ENCODE peak calls at places on chromosomes 1 and 21, in five cellular contexts. R is WTC11; A is stimulated activated CD4-positive, alpha-beta T cell treated with anti-CD3 and anti-CD28 coated beads, Interleukin-12 subunit alpha, Interleukin-12 subunit beta, amount 100 ng/mL, for 48 hours; U is occipital lobe; T is RWPE1. O is an unnamed sample.

GRCh38 chr1:101520302-101520701 is 283.5 kb downstream of the S1PR1 start:
- DNase-seq in R (peak; percentile 39), A (peak; percentile 12), U (no peak), T (peak; percentile 28), O (peak; percentile 80)

GRCh38 chr21:41302976-41303375 is 13.6 kb upstream of the FAM3B start:
- DNase-seq in R (no peak), A (no peak), U (no peak), T (no peak), O (no peak)

GRCh38 chr1:204976666-204977065 is 66.3 kb upstream of the CNTN2 start:
- DNase-seq in R (no peak), A (no peak), U (no peak), T (no peak), O (no peak)

GRCh38 chr1:168441745-168442144 is 102.1 kb downstream of the XCL2 start:
- DNase-seq in R (no peak), A (no peak), U (no peak), T (no peak), O (no peak)

GRCh38 chr21:20701235-20701634 is 297.0 kb upstream of the NCAM2 start:
- DNase-seq in R (no peak), A (no peak), U (no peak), T (no peak), O (no peak)

GRCh38 chr1:169060010-169060722 is 46.3 kb upstream of the ATP1B1 start:
- DNase-seq in R (no peak), A (no peak), U (no peak), T (peak; percentile 81), O (no peak)

GRCh38 chr1:92877792-92878191 is 46.0 kb downstream of the RPL5 start:
- DNase-seq in R (no peak), A (no peak), U (no peak), T (no peak), O (no peak)

GRCh38 chr1:220818421-220819173 is 31.9 kb downstream of the MTARC1 start:
- DNase-seq in R (no peak), A (no peak), U (no peak), T (no peak), O (peak; percentile 83)

GRCh38 chr1:16162163-16162822 is 6.4 kb upstream of the EPHA2 start:
- DNase-seq in R (peak; percentile 83), A (no peak), U (no peak), T (no peak), O (peak; percentile 93)

GRCh38 chr1:152951711-152952110 is 4.7 kb downstream of the SPRR5 start:
- DNase-seq in R (no peak), A (no peak), U (no peak), T (no peak), O (no peak)

GRCh38 chr1:53725238-53725689 is 13.7 kb downstream of the GLIS1 start:
- DNase-seq in R (peak; percentile 80), A (no peak), U (no peak), T (no peak), O (peak; percentile 86)

GRCh38 chr1:6517435-6517851 is 26.0 kb upstream of the PLEKHG5 start:
- DNase-seq in R (no peak), A (no peak), U (no peak), T (no peak), O (no peak)

GRCh38 chr1:22105611-22106207 is 37.2 kb downstream of the WNT4 start:
- DNase-seq in R (no peak), A (no peak), U (no peak), T (peak; percentile 38), O (peak; percentile 85)

GRCh38 chr1:89791064-89791721 is 29.6 kb upstream of the LRRC8D start:
- DNase-seq in R (no peak), A (no peak), U (no peak), T (no peak), O (no peak)

GRCh38 chr1:200366577-200367253 is 43.1 kb downstream of the ZNF281 start:
- DNase-seq in R (no peak), A (no peak), U (no peak), T (no peak), O (no peak)

GRCh38 chr1:162982364-162982763 is 86.8 kb upstream of the RGS4 start:
- DNase-seq in R (no peak), A (no peak), U (no peak), T (no peak), O (no peak)

GRCh38 chr1:98342556-98342955 is 319.0 kb upstream of the SNX7 start:
- DNase-seq in R (no peak), A (no peak), U (no peak), T (no peak), O (no peak)

GRCh38 chr1:248807067-248807737 is 18.5 kb downstream of the SH3BP5L start:
- DNase-seq in R (peak; percentile 66), A (peak; percentile 52), U (no peak), T (no peak), O (peak; percentile 83)

GRCh38 chr1:67211589-67212563 is 45.6 kb downstream of the IL23R start:
- DNase-seq in R (peak; percentile 28), A (peak; percentile 53), U (no peak), T (peak; percentile 5), O (peak; percentile 74)

GRCh38 chr1:8176279-8176678 is 141.6 kb upstream of the SLC45A1 start:
- DNase-seq in R (no peak), A (no peak), U (no peak), T (no peak), O (no peak)

GRCh38 chr1:89802036-89802435 is 18.8 kb upstream of the LRRC8D start:
- DNase-seq in R (no peak), A (no peak), U (no peak), T (no peak), O (no peak)

GRCh38 chr21:31318971-31319370 is 25.1 kb downstream of the TIAM1 start:
- DNase-seq in R (no peak), A (no peak), U (no peak), T (no peak), O (no peak)

GRCh38 chr1:93670141-93670540 is 11.5 kb downstream of the BCAR3 start:
- DNase-seq in R (no peak), A (no peak), U (no peak), T (no peak), O (no peak)

GRCh38 chr1:47554082-47554481 is 116.2 kb downstream of the FOXD2 start:
- DNase-seq in R (no peak), A (no peak), U (no peak), T (no peak), O (no peak)

GRCh38 chr1:115320368-115320767 is 17.7 kb downstream of the NGF start:
- DNase-seq in R (no peak), A (no peak), U (no peak), T (peak; percentile 76), O (no peak)

GRCh38 chr1:1230656-1231399 is 973 bp downstream of the SDF4 start:
- DNase-seq in R (no peak), A (no peak), U (no peak), T (no peak), O (no peak)

GRCh38 chr1:9234223-9235122 is at the start of gene H6PD:
- DNase-seq in R (peak; percentile 76), A (peak; percentile 44), U (peak; percentile 70), T (peak; percentile 96), O (peak; percentile 88)

GRCh38 chr1:215056584-215056983 is 26.0 kb upstream of the KCNK2 start:
- DNase-seq in R (no peak), A (no peak), U (no peak), T (no peak), O (no peak)

GRCh38 chr1:89151021-89151420 is 24.8 kb downstream of the GBP7 start:
- DNase-seq in R (no peak), A (no peak), U (no peak), T (no peak), O (no peak)

GRCh38 chr1:166603296-166603695 is 236.0 kb upstream of the POGK start:
- DNase-seq in R (no peak), A (no peak), U (no peak), T (peak; percentile 40), O (no peak)

GRCh38 chr1:12230549-12231275 is 882 bp downstream of the VPS13D start:
- DNase-seq in R (peak; percentile 36), A (no peak), U (no peak), T (no peak), O (peak; percentile 56)